ENCODE peak calls at places on chromosomes 4 and X, in eight cellular contexts. S is fibroblast of mammary gland; A is AG20443; F is EL; D is stimulated activated CD4-positive, alpha-beta T cell treated with anti-CD3 and anti-CD28 coated beads, Interleukin-15, amount 100 ng/mL, for 1 hour; J is T-cell; V is ELF-1; I is hypothalamus. U is an unnamed sample.

GRCh38 chr4:186778134-186778533 is 54.5 kb upstream of the FAT1 start:
- DNase-seq in S (no peak), A (no peak), F (no peak), D (no peak), J (no peak), V (no peak), I (no peak), U (no peak)

GRCh38 chr4:188714907-188715306 is 575.7 kb downstream of the TRIML1 start:
- DNase-seq in S (peak), A (peak), F (peak), D (no peak), J (no peak), V (no peak), I (no peak), U (peak)

GRCh38 chr4:129144755-129145206 is 48.8 kb downstream of the C4orf33 start:
- DNase-seq in S (peak), A (no peak), F (no peak), D (no peak), J (no peak), V (no peak), I (no peak), U (no peak)

GRCh38 chr4:109005523-109005922 is 242.7 kb upstream of the ETNPPL start:
- DNase-seq in S (peak), A (no peak), F (peak), D (no peak), J (no peak), V (no peak), I (no peak), U (peak)

GRCh38 chr4:179145746-179146530 is 1703.7 kb upstream of the AGA start:
- DNase-seq in S (no peak), A (no peak), F (no peak), D (no peak), J (no peak), V (no peak), I (no peak), U (peak)

GRCh38 chrX:150483576-150483975 is 84.8 kb upstream of the MTM1 start:
- DNase-seq in S (no peak), A (no peak), F (no peak), D (no peak), J (no peak), V (no peak), I (no peak), U (no peak)

GRCh38 chr4:152348670-152349069 is 187.2 kb downstream of the FBXW7 start:
- DNase-seq in S (peak), A (peak), F (no peak), D (no peak), J (no peak), V (no peak), I (no peak), U (no peak)

GRCh38 chr4:169158860-169159259 is 111.9 kb downstream of the SH3RF1 start:
- DNase-seq in S (no peak), A (no peak), F (no peak), D (no peak), J (no peak), V (no peak), I (no peak), U (no peak)

GRCh38 chrX:101408530-101408836 is 461 bp downstream of the HNRNPH2 start:
- DNase-seq in S (no peak), A (no peak), F (no peak), D (no peak), J (no peak), V (no peak), I (no peak), U (no peak)

GRCh38 chrX:18613930-18614639 is 57.8 kb downstream of the RS1 start:
- DNase-seq in S (no peak), A (no peak), F (no peak), D (no peak), J (no peak), V (no peak), I (no peak), U (no peak)

GRCh38 chrX:72714471-72714916 is 388 bp upstream of the PHKA1 start:
- DNase-seq in S (peak), A (peak), F (peak), D (no peak), J (no peak), V (peak), I (peak), U (peak)

GRCh38 chr4:24781999-24782745 is 13.2 kb upstream of the SOD3 start:
- DNase-seq in S (no peak), A (no peak), F (no peak), D (no peak), J (no peak), V (no peak), I (no peak), U (no peak)

GRCh38 chr4:90357117-90357710 is 230.0 kb downstream of the CCSER1 start:
- DNase-seq in S (peak), A (peak), F (peak), D (no peak), J (no peak), V (no peak), I (no peak), U (peak)

GRCh38 chr4:41693629-41694028 is 54.9 kb downstream of the PHOX2B start:
- DNase-seq in S (peak), A (no peak), F (peak), D (no peak), J (no peak), V (no peak), I (no peak), U (peak)

GRCh38 chr4:127015616-127016015 is 617.1 kb upstream of the INTU start:
- DNase-seq in S (no peak), A (no peak), F (no peak), D (no peak), J (no peak), V (no peak), I (no peak), U (no peak)

GRCh38 chr4:151014521-151015457 is at the start of gene LRBA:
- DNase-seq in S (peak), A (peak), F (peak), D (peak), J (peak), V (peak), I (peak), U (peak)